ENCODE peak calls at places on chromosomes 12 and 14, in six cellular contexts. M, U, P, G, K and C are unnamed samples. For H3K4me1, the result is how much of the 10 kb centered on the place peaks cover.

GRCh38 chr12:89251326-89252237 is 100.7 kb downstream of the DUSP6 start:
- DNase-seq in M (no peak), U (no peak), P (no peak), G (no peak), K (peak), C (no peak)

GRCh38 chr14:93970589-93970966 is 5.8 kb downstream of the ASB2 start:
- DNase-seq in M (peak), U (no peak), P (peak), G (peak), K (no peak), C (peak)

GRCh38 chr14:105366386-105367074 is 31.8 kb upstream of the TEX22 start:
- DNase-seq in M (no peak), U (no peak), P (no peak), G (no peak), K (no peak), C (no peak)

GRCh38 chr12:5746020-5746419 is 199.0 kb downstream of the ANO2 start:
- DNase-seq in M (no peak), U (no peak), P (no peak), G (no peak), K (no peak), C (no peak)

GRCh38 chr14:103313704-103314103 is 20.3 kb upstream of the EIF5 start:
- DNase-seq in M (no peak), U (no peak), P (no peak), G (no peak), K (no peak), C (peak)

GRCh38 chr14:64444984-64445845 is 20.1 kb upstream of the AKAP5 start:
- DNase-seq in M (no peak), U (peak), P (no peak), G (no peak), K (peak), C (no peak)

GRCh38 chr12:2805146-2805525 is 7.3 kb upstream of the ITFG2 start:
- DNase-seq in M (no peak), U (no peak), P (no peak), G (no peak), K (peak), C (no peak)

GRCh38 chr14:91810699-91811098 is 56.6 kb downstream of the TC2N start:
- DNase-seq in M (no peak), U (no peak), P (no peak), G (no peak), K (no peak), C (no peak)

GRCh38 chr14:91997492-91997891 is 42.4 kb downstream of the TRIP11 start:
- DNase-seq in M (no peak), U (no peak), P (no peak), G (no peak), K (peak), C (no peak)

GRCh38 chr12:67377021-67377420 is 107.9 kb downstream of the CAND1 start:
- DNase-seq in M (no peak), U (no peak), P (no peak), G (no peak), K (no peak), C (peak)

GRCh38 chr14:94952097-94952496 is 182.2 kb upstream of the GSC start:
- DNase-seq in M (no peak), U (no peak), P (no peak), G (no peak), K (no peak), C (no peak)

GRCh38 chr12:15978431-15978950 is 67.4 kb downstream of the DERA start:
- DNase-seq in M (no peak), U (peak), P (no peak), G (no peak), K (peak), C (peak)

GRCh38 chr12:31362759-31363415 is 36.9 kb upstream of the SINHCAF start:
- DNase-seq in M (no peak), U (no peak), P (peak), G (peak), K (peak), C (peak)

GRCh38 chr14:76375484-76375883 is 453 bp upstream of the ESRRB start:
- DNase-seq in M (peak), U (no peak), P (no peak), G (no peak), K (no peak), C (no peak)

GRCh38 chr12:77540097-77540496 is 290.6 kb upstream of the NAV3 start:
- DNase-seq in M (no peak), U (no peak), P (no peak), G (no peak), K (no peak), C (no peak)

GRCh38 chr12:50642755-50643154 is 121.1 kb upstream of the ATF1 start:
- DNase-seq in M (no peak), U (no peak), P (no peak), G (no peak), K (no peak), C (no peak)

GRCh38 chr14:71833476-71833875 is 98.8 kb upstream of the RGS6 start:
- DNase-seq in M (no peak), U (no peak), P (no peak), G (no peak), K (no peak), C (no peak)

GRCh38 chr14:64091217-64091616 is 203.0 kb downstream of the ESR2 start:
- DNase-seq in M (no peak), U (no peak), P (no peak), G (no peak), K (no peak), C (no peak)

DNA sequence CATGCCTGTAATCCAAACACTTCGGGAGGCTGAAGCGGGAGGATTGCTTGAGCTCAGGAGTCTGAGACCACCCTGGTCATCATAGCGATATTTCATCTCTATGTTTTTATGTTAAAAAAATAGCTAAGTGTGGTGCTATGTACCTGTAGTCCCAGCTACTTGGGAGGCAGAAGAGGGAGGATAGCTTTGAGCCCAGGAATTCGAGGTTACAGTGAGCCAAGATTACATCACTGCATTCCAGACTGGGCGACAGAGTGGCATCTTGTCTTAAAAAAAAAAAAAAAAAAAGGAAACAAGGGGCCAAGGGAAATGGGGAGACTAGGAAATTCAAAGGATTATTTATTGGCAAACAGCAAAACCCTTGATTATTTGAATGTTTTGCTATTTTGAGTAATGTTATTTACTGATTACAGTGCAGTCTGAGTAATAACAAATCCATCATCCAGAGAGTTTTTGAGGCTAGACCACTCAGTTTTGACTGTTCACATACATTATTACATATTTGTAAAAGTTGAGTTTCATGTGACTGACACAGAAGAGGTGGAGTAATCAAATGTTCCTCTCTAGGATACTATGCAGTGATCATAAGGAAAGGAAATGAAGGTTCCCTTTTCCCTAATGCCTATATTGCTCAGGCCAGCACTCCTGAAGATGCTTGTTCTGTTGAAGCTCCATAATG is 40.8 kb downstream of the PRKCH start:
- DNase-seq in M (no peak), U (no peak), P (no peak), G (no peak), K (no peak), C (peak)
- H3K4me1 ChIP-seq in M (under half), U (under half), P (under half), G (under half), K (under half), C (under half)

GRCh38 chr12:84554199-84554723 is 358.3 kb downstream of the SLC6A15 start:
- DNase-seq in M (no peak), U (no peak), P (no peak), G (no peak), K (no peak), C (no peak)

GRCh38 chr12:84551373-84551772 is 361.2 kb downstream of the SLC6A15 start:
- DNase-seq in M (no peak), U (no peak), P (no peak), G (no peak), K (no peak), C (no peak)

GRCh38 chr12:84550518-84550917 is 362.1 kb downstream of the SLC6A15 start:
- DNase-seq in M (no peak), U (no peak), P (no peak), G (no peak), K (no peak), C (no peak)

DNA sequence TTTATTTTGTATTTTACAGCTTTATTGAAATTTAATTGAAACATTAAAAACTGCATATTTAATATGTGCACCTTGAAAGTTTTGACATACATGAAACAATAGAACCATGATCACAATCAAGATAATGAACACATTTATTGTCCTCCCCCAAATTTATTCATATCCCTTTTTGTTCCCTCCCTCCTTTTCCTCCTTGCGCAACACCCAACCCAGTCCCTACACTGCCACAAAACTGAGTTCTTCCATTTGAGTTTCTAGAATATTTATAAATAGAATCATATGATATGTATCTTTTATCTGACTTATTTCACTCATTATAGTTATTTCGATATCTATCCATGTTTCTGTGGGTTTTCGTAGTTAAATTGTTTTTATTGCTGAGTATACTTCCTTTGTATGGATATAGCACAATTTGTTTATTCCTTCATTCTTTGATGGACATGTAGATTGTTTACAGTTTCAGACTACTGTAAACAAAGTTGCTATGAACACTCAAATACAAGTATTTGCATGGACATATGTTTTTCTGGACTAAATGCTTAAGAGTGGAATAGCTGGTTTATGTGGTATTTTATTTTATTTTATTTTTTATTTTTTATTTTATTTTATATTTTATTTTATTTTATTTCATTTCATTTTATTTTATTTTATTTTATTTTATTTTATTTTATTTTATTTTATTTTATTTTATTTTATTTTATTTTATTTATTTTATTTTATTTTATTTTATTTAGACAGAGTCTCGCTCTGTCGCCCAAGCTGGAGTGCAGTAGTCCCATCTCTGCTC is 359.1 kb downstream of the SLC6A15 start:
- DNase-seq in M (no peak), U (no peak), P (no peak), G (no peak), K (no peak), C (no peak)
- H2AFZ ChIP-seq in M (peak), U (no peak), P (no peak), G (no peak), K (no peak), C (no peak)

DNA sequence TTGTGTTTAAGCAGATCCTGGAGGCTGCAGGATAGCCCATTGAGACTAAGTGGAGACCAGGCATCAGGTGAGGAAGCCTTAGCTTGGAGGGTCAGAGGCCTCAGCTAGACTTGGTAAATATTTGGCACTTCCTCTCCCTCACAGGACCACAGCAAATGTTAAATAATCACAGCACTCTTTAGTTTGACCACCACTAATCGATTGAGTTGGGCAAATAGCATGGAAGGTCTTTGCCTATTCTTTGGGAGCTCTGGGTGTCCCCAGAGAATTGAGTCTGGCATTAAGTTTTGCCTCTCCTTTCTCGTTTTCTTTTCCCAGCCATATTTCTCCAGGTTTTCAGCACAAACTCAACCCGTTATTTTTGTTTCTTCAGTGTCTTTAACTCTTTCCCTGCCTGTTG is 61.4 kb downstream of the ETV6 start:
- DNase-seq in M (no peak), U (no peak), P (no peak), G (no peak), K (no peak), C (no peak)
- H3K4me1 ChIP-seq in M (under half), U (under half), P (under half), G (under half), K (under half), C (under half)

DNA sequence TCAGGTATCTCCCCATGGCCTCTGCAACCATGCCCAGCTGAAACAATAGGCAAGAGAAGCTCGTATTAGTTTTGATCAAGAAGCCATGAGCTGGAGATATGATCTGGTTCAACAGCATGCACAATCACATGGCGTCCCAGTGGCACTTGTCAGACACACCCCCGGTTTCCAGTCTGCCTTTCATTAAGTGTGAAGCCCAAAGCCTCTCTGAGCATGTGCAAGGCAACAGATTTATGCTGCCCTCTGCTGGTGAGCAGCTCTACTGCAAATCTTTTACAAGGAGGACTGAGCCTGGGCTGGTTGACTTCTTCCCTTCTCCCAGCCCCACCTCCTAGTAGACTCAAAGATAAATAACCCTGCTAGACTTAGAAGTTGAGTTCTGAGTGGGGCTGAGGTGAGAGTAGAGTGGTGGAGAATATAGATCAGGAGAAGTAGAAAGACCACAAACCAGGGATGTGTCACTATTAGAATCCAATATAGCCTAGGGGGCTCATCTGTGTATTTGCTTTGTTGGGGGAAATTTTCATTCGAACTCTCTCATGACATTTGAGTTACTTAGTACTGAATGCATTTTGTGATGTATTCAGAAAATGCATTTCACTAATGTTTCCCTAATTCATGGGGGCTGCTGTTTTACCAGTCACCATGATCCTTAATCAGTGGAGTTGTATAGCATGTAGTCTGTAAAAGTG is 53.7 kb upstream of the MBIP start:
- DNase-seq in M (peak), U (peak), P (peak), G (peak), K (peak), C (peak)
- H2AFZ ChIP-seq in M (no peak), U (no peak), P (no peak), G (no peak), K (no peak), C (no peak)